ENCODE peak calls at places on chromosomes 4 and X, in seven cellular contexts. R is NB4, K is kidney epithelial cell, W is tibial nerve, P is sigmoid colon, N is epithelial cell of esophagus, H is AG09309. T is an unnamed sample.

GRCh38 chrX:66675541-66675940 is 36.7 kb upstream of the EDA2R start:
- DNase-seq in R (no peak), K (no peak), W (no peak), P (no peak), N (no peak), H (no peak), T (no peak)

GRCh38 chr4:111802191-111802590 is 343.1 kb upstream of the FAM241A start:
- DNase-seq in R (peak; percentile 25), K (no peak), W (no peak), P (no peak), N (peak; percentile 42), H (no peak), T (peak; percentile 44)

GRCh38 chr4:1410491-1411325 is 4.5 kb upstream of the NKX1-1 start:
- DNase-seq in R (peak; percentile 81), K (no peak), W (no peak), P (peak; percentile 51), N (peak; percentile 41), H (no peak), T (peak; percentile 54)

GRCh38 chrX:142613403-142613802 is 408.3 kb upstream of the MAGEC2 start:
- DNase-seq in R (no peak), K (no peak), W (no peak), P (no peak), N (no peak), H (no peak), T (no peak)

GRCh38 chrX:154714925-154715324 is 36.0 kb downstream of the GAB3 start:
- DNase-seq in R (peak; percentile 71), K (no peak), W (peak; percentile 51), P (no peak), N (peak; percentile 56), H (no peak), T (peak; percentile 54)

GRCh38 chr4:154030747-154031146 is 241.9 kb upstream of the SFRP2 start:
- DNase-seq in R (no peak), K (peak; percentile 35), W (no peak), P (no peak), N (no peak), H (no peak), T (no peak)

GRCh38 chrX:47563801-47564315 is 2.9 kb downstream of the ARAF start:
- DNase-seq in R (peak; percentile 68), K (no peak), W (no peak), P (no peak), N (peak; percentile 58), H (peak; percentile 31), T (peak; percentile 86)

GRCh38 chrX:21883258-21883657 is 27.5 kb downstream of the YY2 start:
- DNase-seq in R (no peak), K (no peak), W (peak; percentile 13), P (peak; percentile 66), N (no peak), H (no peak), T (peak; percentile 22)

GRCh38 chrX:19085975-19086772 is 36.1 kb downstream of the ADGRG2 start:
- DNase-seq in R (peak; percentile 62), K (no peak), W (no peak), P (no peak), N (no peak), H (no peak), T (no peak)

GRCh38 chr4:183960912-183961569 is 55.9 kb downstream of the STOX2 start:
- DNase-seq in R (no peak), K (no peak), W (no peak), P (no peak), N (no peak), H (no peak), T (no peak)

GRCh38 chr4:145486603-145487002 is 5.0 kb downstream of the SMAD1 start:
- DNase-seq in R (no peak), K (no peak), W (no peak), P (no peak), N (no peak), H (no peak), T (no peak)
- H3K4me3 ChIP-seq in R (no peak overlapping the region), K (no peak overlapping the region), W (no peak overlapping the region), P (no peak overlapping the region), N (no peak overlapping the region), H (no peak overlapping the region), T (no peak overlapping the region)

DNA sequence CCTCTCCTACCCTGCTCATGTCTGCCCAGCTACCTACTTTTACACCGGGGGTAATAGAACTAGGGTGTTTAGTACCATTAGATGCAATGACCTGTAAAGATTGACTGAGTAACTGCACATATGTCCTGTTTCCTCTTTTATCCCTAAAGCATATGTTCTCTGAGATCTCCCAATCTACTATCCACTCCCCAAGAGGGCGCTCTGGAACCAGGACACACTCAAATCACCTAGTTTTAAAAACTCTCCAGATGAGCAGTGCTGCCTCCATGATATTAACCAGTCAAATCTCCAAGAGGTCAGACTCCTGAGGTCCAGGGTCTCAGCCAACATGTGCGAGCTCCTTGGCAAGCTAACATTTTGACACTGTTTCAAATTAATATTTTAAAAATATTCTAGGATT is 87.0 kb upstream of the TSPAN5 start:
- DNase-seq in R (peak; percentile 49), K (no peak), W (no peak), P (no peak), N (peak; percentile 59), H (no peak), T (peak; percentile 67)
- TF ChIP-seq CTCF in R (peak; percentile 44), K (no peak), W (no peak), P (no peak), N (peak; percentile 43), H (peak; percentile 48), T (peak; percentile 63)

GRCh38 chr4:94562285-94562684 is 110.5 kb downstream of the PDLIM5 start:
- DNase-seq in R (no peak), K (no peak), W (no peak), P (no peak), N (no peak), H (no peak), T (no peak)

GRCh38 chr4:94561249-94562024 is 109.7 kb downstream of the PDLIM5 start:
- DNase-seq in R (no peak), K (no peak), W (no peak), P (no peak), N (no peak), H (no peak), T (peak; percentile 84)

GRCh38 chr4:94558392-94558920 is 106.7 kb downstream of the PDLIM5 start:
- DNase-seq in R (no peak), K (no peak), W (no peak), P (no peak), N (peak; percentile 39), H (no peak), T (no peak)

GRCh38 chr4:94564252-94564651 is 112.5 kb downstream of the PDLIM5 start:
- DNase-seq in R (no peak), K (no peak), W (no peak), P (no peak), N (no peak), H (no peak), T (no peak)

GRCh38 chr4:94559351-94559806 is 107.6 kb downstream of the PDLIM5 start:
- DNase-seq in R (no peak), K (no peak), W (no peak), P (no peak), N (peak; percentile 34), H (no peak), T (no peak)
- H3K4me3 ChIP-seq in R (no peak overlapping the region), K (no peak overlapping the region), W (no peak overlapping the region), P (no peak overlapping the region), N (no peak overlapping the region), H (no peak overlapping the region), T (no peak overlapping the region)

GRCh38 chr4:59517007-59517406 is 1683.1 kb upstream of the ADGRL3 start:
- DNase-seq in R (no peak), K (no peak), W (no peak), P (no peak), N (no peak), H (no peak), T (no peak)
- TF ChIP-seq CTCF in R (no peak), K (no peak), W (no peak), P (no peak), N (no peak), H (no peak), T (no peak)

DNA sequence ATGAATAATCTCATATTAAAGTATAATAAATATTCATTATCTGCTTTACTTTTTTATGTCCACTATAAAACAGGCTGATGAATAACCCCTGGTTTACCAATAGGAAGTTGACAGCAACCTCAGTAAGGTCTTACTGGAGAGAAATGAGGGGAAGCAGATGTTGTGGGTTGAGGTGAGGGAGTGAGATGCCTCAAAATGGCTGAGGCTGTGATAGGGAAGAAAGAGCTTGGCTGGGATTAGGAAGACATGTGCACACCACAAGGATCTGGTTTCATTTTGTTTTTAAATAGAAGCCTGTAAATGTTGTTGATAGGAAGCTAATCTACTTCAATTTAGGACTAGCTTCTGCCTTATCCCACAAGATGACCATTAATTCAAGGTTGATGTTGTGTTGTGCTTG is 14.4 kb upstream of the CYBB start:
- DNase-seq in R (peak; percentile 84), K (no peak), W (no peak), P (no peak), N (no peak), H (no peak), T (no peak)
- H3K4me3 ChIP-seq in R (no peak overlapping the region), K (no peak overlapping the region), W (no peak overlapping the region), P (no peak overlapping the region), N (no peak overlapping the region), H (no peak overlapping the region), T (no peak overlapping the region)

GRCh38 chr4:16496501-16496900 is 270.2 kb upstream of the TAPT1 start:
- DNase-seq in R (no peak), K (peak; percentile 4), W (no peak), P (no peak), N (peak; percentile 35), H (peak; percentile 55), T (peak; percentile 25)
- TF ChIP-seq CTCF in R (no peak), K (no peak), W (no peak), P (no peak), N (no peak), H (peak; percentile 29), T (no peak)

DNA sequence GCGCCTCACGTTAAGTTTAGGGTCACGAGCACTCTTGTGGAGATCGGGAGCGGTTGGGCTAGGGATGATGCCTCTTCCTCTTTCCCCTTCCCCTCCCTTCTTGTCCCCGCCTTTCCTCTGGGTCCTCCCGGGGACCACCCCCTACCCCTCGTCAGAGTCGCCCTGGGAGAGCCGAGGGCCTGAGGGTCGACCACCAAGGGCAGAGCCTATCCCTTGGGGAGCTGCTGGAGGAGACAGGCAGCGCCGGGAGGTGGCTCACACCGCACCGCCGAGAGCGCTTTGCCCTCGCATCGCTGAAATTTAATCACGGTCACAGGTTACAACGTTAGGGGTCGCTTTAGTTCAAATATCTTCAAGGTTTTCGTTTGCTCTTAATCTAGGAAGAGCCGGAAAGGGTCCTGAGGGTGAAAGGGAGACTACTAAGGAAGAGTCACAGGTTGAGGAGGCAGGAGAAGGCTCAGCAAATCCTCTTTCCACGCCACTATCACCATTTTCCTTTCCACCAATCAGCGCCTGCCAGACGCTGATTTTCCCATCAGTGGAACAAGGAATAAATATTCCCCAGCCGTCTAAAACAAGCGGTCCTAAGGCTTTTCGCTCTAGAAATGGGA is 529 bp upstream of the SNCA start:
- DNase-seq in R (no peak), K (no peak), W (no peak), P (no peak), N (peak; percentile 70), H (no peak), T (peak; percentile 18)
- H3K4me3 ChIP-seq in R (no peak overlapping the region), K (peak overlapping the region; percentile 81), W (peak overlapping the region; percentile 77), P (peak overlapping the region; percentile 62), N (peak overlapping the region; percentile 76), H (peak overlapping the region; percentile 49), T (peak overlapping the region; percentile 50)

GRCh38 chrX:138777230-138777629 is 65.7 kb upstream of the FGF13 start:
- DNase-seq in R (no peak), K (no peak), W (no peak), P (no peak), N (no peak), H (no peak), T (no peak)
- TF ChIP-seq CTCF in R (no peak), K (peak; percentile 6), W (no peak), P (no peak), N (no peak), H (peak; percentile 15), T (no peak)

T was measured in fibroblast of villous mesenchyme.